ENCODE peak calls at places on chromosomes 1 and 21, in seven cellular contexts. One of them, this sample, is unnamed.

GRCh38 chr1:73144321-73144720 is 862.0 kb upstream of the NEGR1 start:
- DNase-seq in K562: no peak
- DNase-seq in SK-N-SH: no peak
- DNase-seq in GM12878: no peak
- DNase-seq in HCT116: no peak
- DNase-seq in H1: no peak
- DNase-seq in HepG2: no peak
- DNase-seq in this sample: no peak

GRCh38 chr1:2180297-2181245 is 14.0 kb downstream of the FAAP20 start:
- DNase-seq in GM12878: no peak
- DNase-seq in SK-N-SH: no peak
- DNase-seq in K562: peak
- DNase-seq in H1: no peak
- DNase-seq in HepG2: no peak
- DNase-seq in HCT116: no peak
- DNase-seq in this sample: no peak

GRCh38 chr1:165006843-165007242 is 349.7 kb downstream of the LMX1A start:
- DNase-seq in HCT116: no peak
- DNase-seq in GM12878: no peak
- DNase-seq in K562: no peak
- DNase-seq in SK-N-SH: no peak
- DNase-seq in H1: no peak
- DNase-seq in HepG2: no peak
- DNase-seq in this sample: no peak

GRCh38 chr1:116763787-116764465 is 9.7 kb downstream of the CD2 start:
- DNase-seq in GM12878: no peak
- DNase-seq in H1: no peak
- DNase-seq in HepG2: peak
- DNase-seq in SK-N-SH: peak
- DNase-seq in HCT116: peak
- DNase-seq in K562: peak
- DNase-seq in this sample: peak

GRCh38 chr1:153432874-153433681 is 16.8 kb downstream of the S100A7A start:
- DNase-seq in HepG2: no peak
- DNase-seq in GM12878: no peak
- DNase-seq in H1: no peak
- DNase-seq in K562: peak
- DNase-seq in HCT116: no peak
- DNase-seq in SK-N-SH: no peak
- DNase-seq in this sample: no peak

GRCh38 chr21:43345046-43345745 is 81.7 kb downstream of the SIK1 start:
- DNase-seq in HCT116: no peak
- DNase-seq in GM12878: no peak
- DNase-seq in HepG2: no peak
- DNase-seq in K562: no peak
- DNase-seq in SK-N-SH: no peak
- DNase-seq in H1: no peak
- DNase-seq in this sample: no peak

GRCh38 chr1:45685308-45686080 is 839 bp downstream of the GPBP1L1 start:
- DNase-seq in HCT116: no peak
- DNase-seq in HepG2: no peak
- DNase-seq in K562: peak
- DNase-seq in H1: no peak
- DNase-seq in SK-N-SH: no peak
- DNase-seq in GM12878: no peak
- DNase-seq in this sample: no peak

GRCh38 chr1:207702317-207702716 is 49.5 kb upstream of the CD46 start:
- DNase-seq in K562: no peak
- DNase-seq in GM12878: no peak
- DNase-seq in SK-N-SH: no peak
- DNase-seq in H1: no peak
- DNase-seq in HepG2: no peak
- DNase-seq in HCT116: no peak
- DNase-seq in this sample: no peak

GRCh38 chr1:6347641-6348487 is 45.7 kb downstream of the ACOT7 start:
- DNase-seq in HepG2: peak
- DNase-seq in H1: no peak
- DNase-seq in K562: peak
- DNase-seq in HCT116: no peak
- DNase-seq in GM12878: no peak
- DNase-seq in SK-N-SH: peak
- DNase-seq in this sample: no peak

GRCh38 chr1:161342186-161342585 is 25.5 kb downstream of the CFAP126 start:
- DNase-seq in SK-N-SH: no peak
- DNase-seq in HCT116: no peak
- DNase-seq in K562: no peak
- DNase-seq in H1: no peak
- DNase-seq in HepG2: no peak
- DNase-seq in GM12878: no peak
- DNase-seq in this sample: no peak

GRCh38 chr1:209929751-209930150 is 8.3 kb upstream of the SYT14 start:
- DNase-seq in H1: no peak
- DNase-seq in HepG2: no peak
- DNase-seq in K562: no peak
- DNase-seq in HCT116: no peak
- DNase-seq in SK-N-SH: peak
- DNase-seq in GM12878: no peak
- DNase-seq in this sample: no peak

GRCh38 chr1:209931141-209931540 is 6.9 kb upstream of the SYT14 start:
- DNase-seq in H1: no peak
- DNase-seq in GM12878: no peak
- DNase-seq in HCT116: no peak
- DNase-seq in K562: peak
- DNase-seq in SK-N-SH: no peak
- DNase-seq in HepG2: no peak
- DNase-seq in this sample: no peak

GRCh38 chr1:209924386-209924785 is 13.6 kb upstream of the SYT14 start:
- DNase-seq in K562: no peak
- DNase-seq in GM12878: no peak
- DNase-seq in HepG2: no peak
- DNase-seq in H1: no peak
- DNase-seq in HCT116: no peak
- DNase-seq in SK-N-SH: no peak
- DNase-seq in this sample: no peak

GRCh38 chr1:209927466-209927865 is 10.6 kb upstream of the SYT14 start:
- DNase-seq in HCT116: no peak
- DNase-seq in SK-N-SH: no peak
- DNase-seq in K562: no peak
- DNase-seq in H1: no peak
- DNase-seq in HepG2: no peak
- DNase-seq in GM12878: no peak
- DNase-seq in this sample: no peak

GRCh38 chr1:209926045-209926444 is 12.0 kb upstream of the SYT14 start:
- DNase-seq in HepG2: no peak
- DNase-seq in HCT116: no peak
- DNase-seq in K562: no peak
- DNase-seq in H1: no peak
- DNase-seq in SK-N-SH: peak
- DNase-seq in GM12878: no peak
- DNase-seq in this sample: no peak
- TF ChIP-seq JUND in HepG2: no peak
- TF ChIP-seq JUND in HCT116: no peak
- TF ChIP-seq JUND in K562: no peak
- TF ChIP-seq JUND in H1: no peak
- TF ChIP-seq JUND in SK-N-SH: peak
- TF ChIP-seq JUND in GM12878: no peak
- TF ChIP-seq JUND in this sample: no peak

GRCh38 chr1:108590436-108590835 is 30.5 kb downstream of the EEIG2 start:
- DNase-seq in HepG2: no peak
- DNase-seq in SK-N-SH: no peak
- DNase-seq in HCT116: no peak
- DNase-seq in H1: no peak
- DNase-seq in GM12878: no peak
- DNase-seq in K562: no peak
- DNase-seq in this sample: no peak
- TF ChIP-seq JUND in HepG2: no peak
- TF ChIP-seq JUND in SK-N-SH: no peak
- TF ChIP-seq JUND in HCT116: no peak
- TF ChIP-seq JUND in H1: no peak
- TF ChIP-seq JUND in GM12878: no peak
- TF ChIP-seq JUND in K562: no peak
- TF ChIP-seq JUND in this sample: no peak

GRCh38 chr21:29217818-29218252 is 80.9 kb upstream of the BACH1 start:
- DNase-seq in GM12878: no peak
- DNase-seq in HCT116: peak
- DNase-seq in K562: no peak
- DNase-seq in H1: no peak
- DNase-seq in HepG2: peak
- DNase-seq in SK-N-SH: no peak
- DNase-seq in this sample: no peak
- TF ChIP-seq JUND in GM12878: no peak
- TF ChIP-seq JUND in HCT116: peak
- TF ChIP-seq JUND in K562: peak
- TF ChIP-seq JUND in H1: no peak
- TF ChIP-seq JUND in HepG2: no peak
- TF ChIP-seq JUND in SK-N-SH: peak
- TF ChIP-seq JUND in this sample: no peak

GRCh38 chr1:85621430-85621829 is 40.9 kb downstream of the CCN1 start:
- DNase-seq in SK-N-SH: no peak
- DNase-seq in K562: no peak
- DNase-seq in GM12878: no peak
- DNase-seq in HCT116: no peak
- DNase-seq in H1: no peak
- DNase-seq in HepG2: no peak
- DNase-seq in this sample: no peak

GRCh38 chr1:85626818-85627217 is 46.3 kb downstream of the CCN1 start:
- DNase-seq in HepG2: no peak
- DNase-seq in HCT116: no peak
- DNase-seq in H1: no peak
- DNase-seq in K562: no peak
- DNase-seq in SK-N-SH: no peak
- DNase-seq in GM12878: no peak
- DNase-seq in this sample: no peak

GRCh38 chr1:85624361-85624760 is 43.8 kb downstream of the CCN1 start:
- DNase-seq in SK-N-SH: no peak
- DNase-seq in HCT116: no peak
- DNase-seq in H1: no peak
- DNase-seq in HepG2: no peak
- DNase-seq in K562: no peak
- DNase-seq in GM12878: no peak
- DNase-seq in this sample: no peak

GRCh38 chr1:85617582-85618237 is 37.1 kb downstream of the CCN1 start:
- DNase-seq in HepG2: no peak
- DNase-seq in SK-N-SH: no peak
- DNase-seq in K562: no peak
- DNase-seq in HCT116: no peak
- DNase-seq in GM12878: no peak
- DNase-seq in H1: no peak
- DNase-seq in this sample: no peak

GRCh38 chr1:85623061-85623471 is 42.5 kb downstream of the CCN1 start:
- DNase-seq in K562: no peak
- DNase-seq in HepG2: no peak
- DNase-seq in SK-N-SH: no peak
- DNase-seq in H1: no peak
- DNase-seq in GM12878: no peak
- DNase-seq in HCT116: no peak
- DNase-seq in this sample: no peak
- TF ChIP-seq JUND in K562: no peak
- TF ChIP-seq JUND in HepG2: no peak
- TF ChIP-seq JUND in SK-N-SH: no peak
- TF ChIP-seq JUND in H1: no peak
- TF ChIP-seq JUND in GM12878: no peak
- TF ChIP-seq JUND in HCT116: no peak
- TF ChIP-seq JUND in this sample: no peak

GRCh38 chr1:48006318-48006717 is 9.1 kb upstream of the TRABD2B start:
- DNase-seq in GM12878: no peak
- DNase-seq in SK-N-SH: no peak
- DNase-seq in K562: no peak
- DNase-seq in HepG2: no peak
- DNase-seq in HCT116: no peak
- DNase-seq in H1: no peak
- DNase-seq in this sample: no peak
- TF ChIP-seq JUND in GM12878: no peak
- TF ChIP-seq JUND in SK-N-SH: no peak
- TF ChIP-seq JUND in K562: no peak
- TF ChIP-seq JUND in HepG2: no peak
- TF ChIP-seq JUND in HCT116: no peak
- TF ChIP-seq JUND in H1: no peak
- TF ChIP-seq JUND in this sample: no peak

DNA sequence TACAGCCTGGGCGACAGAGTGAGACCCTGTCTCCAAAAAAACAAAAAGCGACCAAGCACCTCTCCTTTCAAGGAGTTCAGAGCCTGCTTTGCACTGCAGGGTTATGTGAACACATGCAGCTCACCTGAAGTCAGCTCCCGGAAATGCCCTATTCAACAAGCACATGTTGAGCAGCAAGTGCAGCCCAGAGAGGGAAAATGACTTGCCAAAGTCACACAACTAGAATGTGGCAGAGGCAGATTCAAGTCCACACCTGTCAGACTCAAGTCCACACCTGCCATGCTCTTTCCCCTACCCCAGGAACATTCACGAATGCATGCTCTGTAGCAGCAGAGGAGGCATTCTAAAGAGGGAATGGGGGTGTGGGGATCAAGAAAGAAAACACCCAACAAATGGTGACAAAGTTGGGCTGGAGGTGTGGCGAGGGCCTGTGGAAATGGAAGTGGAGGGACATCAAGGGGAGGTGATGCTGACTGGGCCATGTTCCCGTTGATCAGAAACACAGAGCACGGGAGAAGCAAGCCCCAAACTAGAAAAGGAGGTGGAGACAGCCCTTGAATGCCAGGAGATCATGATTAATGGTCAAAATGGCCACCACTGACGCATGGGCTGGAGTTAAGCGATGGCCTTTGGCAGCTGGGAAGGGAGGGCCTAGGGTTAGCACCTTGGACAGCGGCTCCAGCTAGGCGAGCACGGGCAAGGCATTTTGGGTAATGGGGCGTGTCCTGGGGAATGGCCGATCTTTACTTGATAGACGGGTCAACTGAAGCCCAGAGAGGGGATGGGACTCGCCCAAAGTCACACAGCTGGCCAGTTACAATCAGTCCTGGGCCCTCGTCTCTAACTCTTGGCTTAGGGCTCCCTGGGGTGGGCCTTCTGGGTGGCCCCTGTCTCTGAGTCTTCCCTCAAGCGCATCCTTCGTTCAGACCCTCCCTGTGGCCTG is 21.5 kb downstream of the RAP1GAP start:
- DNase-seq in HepG2: no peak
- DNase-seq in H1: peak
- DNase-seq in SK-N-SH: no peak
- DNase-seq in HCT116: peak
- DNase-seq in K562: peak
- DNase-seq in GM12878: no peak
- DNase-seq in this sample: peak
- TF ChIP-seq JUND in HepG2: no peak
- TF ChIP-seq JUND in H1: no peak
- TF ChIP-seq JUND in SK-N-SH: no peak
- TF ChIP-seq JUND in HCT116: no peak
- TF ChIP-seq JUND in K562: peak
- TF ChIP-seq JUND in GM12878: no peak
- TF ChIP-seq JUND in this sample: no peak

DNA sequence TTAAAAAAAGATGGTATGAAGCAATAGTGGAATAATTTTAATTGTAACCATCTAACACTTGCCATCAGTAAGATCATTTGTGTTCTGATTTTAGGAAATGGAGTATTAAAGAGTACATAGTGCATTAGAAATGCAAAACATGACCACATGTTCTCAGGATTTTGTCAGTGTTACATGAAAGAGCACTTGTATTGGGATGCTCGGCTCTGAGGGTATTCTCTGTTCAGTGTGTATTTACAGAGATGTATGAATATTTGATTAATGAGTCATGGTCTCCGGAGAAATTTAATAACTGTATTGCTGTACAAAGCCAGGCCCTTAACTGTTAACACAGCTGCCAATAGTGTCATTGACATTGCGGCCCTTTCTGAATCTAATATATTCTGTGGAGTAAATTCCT is 91.7 kb downstream of the ATG4C start:
- DNase-seq in HepG2: no peak
- DNase-seq in H1: no peak
- DNase-seq in GM12878: no peak
- DNase-seq in HCT116: no peak
- DNase-seq in K562: no peak
- DNase-seq in SK-N-SH: no peak
- DNase-seq in this sample: no peak
- TF ChIP-seq JUND in HepG2: no peak
- TF ChIP-seq JUND in H1: no peak
- TF ChIP-seq JUND in GM12878: no peak
- TF ChIP-seq JUND in HCT116: no peak
- TF ChIP-seq JUND in K562: no peak
- TF ChIP-seq JUND in SK-N-SH: peak
- TF ChIP-seq JUND in this sample: no peak